ENCODE peak calls at places on chromosomes 16 and 17, in eight cellular contexts. R is mammary epithelial cell, U is WERI-Rb-1, X is suprapubic skin, C is NB4, J is cardiac fibroblast, K is heart left ventricle, T is HL-60. H is an unnamed sample.

GRCh38 chr17:81484195-81484979 is 28.2 kb downstream of the ACTG1 start:
- DNase-seq in U (peak), T (peak), C (peak), J (peak), K (peak), R (peak), X (peak), H (peak)

GRCh38 chr16:77951788-77952187 is 70.6 kb upstream of the CLEC3A start:
- DNase-seq in X (no peak), U (peak), T (no peak), R (peak), J (no peak), K (no peak), C (peak), H (no peak)

GRCh38 chr17:76537288-76537577 is 276 bp downstream of the CYGB start:
- DNase-seq in T (no peak), K (peak), J (peak), C (no peak), X (no peak), R (no peak), U (no peak), H (no peak)

GRCh38 chr16:58026139-58026704 is 668 bp downstream of the MMP15 start:
- DNase-seq in J (peak), T (no peak), X (no peak), R (peak), K (peak), U (peak), C (peak), H (peak)

GRCh38 chr17:12618557-12618956 is 47.1 kb upstream of the MYOCD start:
- DNase-seq in U (no peak), J (peak), K (no peak), X (no peak), C (no peak), T (no peak), R (no peak), H (peak)

GRCh38 chr17:17500999-17501605 is 4.9 kb upstream of the RASD1 start:
- DNase-seq in T (no peak), K (no peak), C (no peak), R (no peak), J (peak), X (no peak), U (no peak), H (no peak)

GRCh38 chr17:28306954-28307401 is 12.0 kb upstream of the TMEM97 start:
- DNase-seq in T (no peak), K (no peak), X (no peak), C (no peak), J (no peak), R (no peak), U (no peak), H (no peak)

GRCh38 chr16:5001571-5001970 is 32.2 kb downstream of the NAGPA start:
- DNase-seq in U (no peak), C (peak), R (no peak), X (no peak), K (no peak), J (no peak), T (peak), H (no peak)

GRCh38 chr16:4550587-4550986 is 5.6 kb upstream of the C16orf96 start:
- DNase-seq in U (no peak), C (no peak), J (no peak), T (no peak), R (no peak), X (no peak), K (no peak), H (peak)

GRCh38 chr17:49085565-49086315 is 46.8 kb upstream of the B4GALNT2 start:
- DNase-seq in C (no peak), T (no peak), K (no peak), R (no peak), U (no peak), J (no peak), X (no peak), H (no peak)

GRCh38 chr16:592518-593306 is 2.8 kb downstream of the RAB40C start:
- DNase-seq in U (peak), K (no peak), X (no peak), R (peak), C (peak), T (peak), J (peak), H (peak)

GRCh38 chr17:77186141-77186604 is 45.4 kb downstream of the SEC14L1 start:
- DNase-seq in J (no peak), T (no peak), C (peak), K (peak), U (no peak), R (no peak), X (no peak), H (no peak)

GRCh38 chr16:64240586-64240985 is 881.3 kb downstream of the CDH11 start:
- DNase-seq in C (no peak), R (no peak), K (no peak), J (peak), U (no peak), X (no peak), T (no peak), H (peak)

GRCh38 chr17:55527520-55528118 is 16.4 kb upstream of the SMIM36 start:
- DNase-seq in T (peak), X (no peak), U (peak), K (no peak), J (peak), R (peak), C (peak), H (peak)

GRCh38 chr16:82761858-82762257 is 135.1 kb downstream of the CDH13 start:
- DNase-seq in R (peak), T (no peak), U (no peak), X (no peak), C (no peak), J (peak), K (no peak), H (peak)

GRCh38 chr17:15954222-15954621 is 9.3 kb downstream of the ADORA2B start:
- DNase-seq in U (no peak), C (no peak), T (no peak), K (no peak), R (peak), J (peak), X (no peak), H (peak)

GRCh38 chr16:88066234-88066633 is 115.0 kb downstream of the BANP start:
- DNase-seq in U (no peak), J (no peak), K (peak), C (no peak), T (no peak), X (no peak), R (no peak), H (no peak)

GRCh38 chr17:73798111-73798748 is 154.0 kb upstream of the SDK2 start:
- DNase-seq in T (no peak), X (no peak), J (peak), C (peak), U (no peak), K (no peak), R (peak), H (peak)

GRCh38 chr17:21287703-21288449 is 3.4 kb downstream of the MAP2K3 start:
- DNase-seq in X (peak), R (peak), U (no peak), K (peak), J (peak), C (peak), T (peak), H (peak)
- H3K4me3 ChIP-seq in X (peak), R (no peak), U (no peak), K (peak), J (peak), C (peak), T (peak), H (peak)

DNA sequence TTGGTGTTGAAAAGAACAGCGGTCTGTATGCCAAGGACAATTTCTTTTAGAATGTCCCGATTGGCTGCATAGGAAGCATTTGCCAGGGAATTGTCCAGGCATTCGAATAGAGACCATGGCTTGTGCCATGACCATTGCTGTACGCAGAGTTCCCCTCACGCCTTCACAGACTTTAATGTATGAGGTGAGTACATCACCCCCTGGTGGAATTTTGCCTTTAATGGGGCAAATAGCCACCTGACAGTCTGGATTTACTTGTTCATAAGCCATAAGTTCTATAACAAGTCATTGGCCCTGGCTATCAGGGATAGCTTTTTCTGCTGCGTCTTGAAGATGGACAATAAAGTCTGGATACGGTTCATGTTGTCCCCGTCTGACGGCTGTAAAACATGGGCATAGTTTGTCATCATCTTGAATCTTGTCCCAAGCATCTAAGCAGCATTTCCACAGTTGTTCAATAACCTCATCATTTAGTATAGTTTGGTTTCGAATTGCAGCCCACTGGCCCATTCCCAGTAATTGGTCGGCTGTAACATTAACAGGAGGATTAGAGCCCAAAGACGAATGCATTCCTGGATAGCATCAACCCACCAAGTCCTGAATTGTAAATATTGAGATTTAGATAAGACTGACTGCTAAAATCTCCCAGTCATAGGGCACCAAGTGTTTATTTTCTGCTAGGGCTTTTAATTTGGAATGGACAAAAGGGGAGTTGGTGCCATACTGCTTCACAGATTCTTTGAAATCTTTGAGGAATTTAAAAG is 67.7 kb upstream of the ARL4D start:
- DNase-seq in T (no peak), J (no peak), R (no peak), C (peak), K (no peak), X (no peak), U (peak), H (no peak)
- TF ChIP-seq CTCF in T (no peak), J (peak), R (no peak), C (peak), K (no peak), X (no peak), U (peak), H (no peak)

DNA sequence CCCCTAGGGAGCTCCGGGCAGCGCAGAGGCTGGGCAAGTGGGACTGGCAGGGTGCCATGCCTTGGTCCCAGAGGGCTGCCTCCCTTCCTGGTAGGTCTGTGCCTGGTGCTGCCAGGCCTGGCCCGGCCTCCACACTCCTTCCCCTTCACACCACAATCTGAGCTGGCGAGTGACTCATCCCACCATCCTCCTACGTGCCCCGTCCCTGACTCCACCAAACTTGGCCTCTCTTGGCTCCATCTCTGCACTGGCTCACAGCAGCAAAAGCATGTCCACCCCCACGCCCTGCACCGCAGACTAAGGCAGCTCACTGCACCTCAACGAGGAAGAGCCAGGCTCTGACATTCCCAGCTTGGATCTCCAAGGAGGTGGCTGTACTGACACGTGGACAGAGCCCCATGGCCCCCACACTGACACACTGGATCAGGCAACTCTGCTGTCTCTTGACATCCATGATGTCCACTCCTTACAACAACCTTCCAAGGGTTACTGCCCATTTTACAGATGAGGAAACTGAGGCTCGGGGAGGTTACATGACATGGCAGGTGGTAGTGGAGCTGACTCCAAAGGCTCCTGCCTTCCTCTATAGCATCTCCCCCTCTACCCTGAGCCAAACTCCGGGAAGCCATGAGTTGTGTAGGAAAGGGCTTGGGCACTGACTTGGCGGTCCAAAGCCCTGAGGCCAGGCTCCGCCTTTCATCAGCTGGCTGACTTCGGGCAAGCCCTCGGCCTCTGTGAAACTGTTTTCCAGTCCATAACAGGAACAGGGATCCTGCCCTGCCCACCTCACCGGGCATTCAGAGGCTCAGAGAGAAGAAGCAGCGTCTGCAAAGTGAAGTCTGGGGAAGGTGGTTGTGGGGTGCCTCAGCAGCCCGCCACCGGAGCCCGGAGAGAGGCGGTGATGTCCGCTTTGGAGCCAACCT is 20.1 kb upstream of the KRT19 start:
- DNase-seq in K (peak), J (peak), R (peak), C (peak), T (peak), X (no peak), U (no peak), H (peak)
- H3K4me3 ChIP-seq in K (peak), J (peak), R (no peak), C (no peak), T (no peak), X (peak), U (no peak), H (no peak)

DNA sequence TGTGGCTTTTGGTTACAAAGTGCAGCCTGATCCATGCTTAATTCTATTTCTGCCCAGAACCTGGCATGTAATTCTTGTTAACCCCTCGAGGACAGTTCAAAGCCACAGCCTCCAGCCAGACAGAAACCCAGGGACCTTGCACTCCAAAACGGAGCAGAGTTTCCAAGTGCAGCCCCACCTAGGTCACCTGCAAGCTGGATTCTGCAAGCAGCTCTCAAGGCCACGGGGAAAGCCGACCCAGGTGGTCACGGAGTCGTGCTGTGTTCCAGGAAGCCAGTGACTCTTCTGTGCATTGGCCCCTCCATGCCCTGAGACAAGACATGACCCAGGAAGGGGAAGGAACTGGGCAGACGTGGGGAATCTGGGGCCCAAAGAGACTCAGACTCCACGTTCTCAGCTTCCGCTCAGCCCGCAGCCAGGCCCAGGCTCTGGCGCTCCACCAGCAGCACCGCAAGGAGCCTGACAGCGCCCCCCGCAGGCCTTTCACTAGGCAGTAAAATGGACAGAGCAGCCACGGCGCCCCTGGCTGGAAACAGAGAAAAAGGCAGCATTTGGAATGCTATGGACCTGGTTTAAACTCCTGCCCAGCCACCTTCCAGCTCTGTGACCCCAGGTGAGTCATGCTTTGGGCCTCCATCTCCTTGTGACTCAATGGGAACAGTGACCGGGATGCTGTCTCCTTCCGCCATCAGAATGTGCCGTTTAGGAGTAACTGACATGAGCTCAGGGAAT is 27.3 kb upstream of the GSG1L start:
- DNase-seq in T (no peak), U (peak), X (no peak), K (no peak), J (peak), C (no peak), R (no peak), H (peak)
- TF ChIP-seq CTCF in T (no peak), U (peak), X (no peak), K (no peak), J (peak), C (no peak), R (no peak), H (peak)

GRCh38 chr17:10993126-10993525 is 155.2 kb upstream of the PIRT start:
- DNase-seq in J (no peak), R (no peak), K (peak), C (no peak), T (no peak), X (no peak), U (no peak), H (no peak)
- H3K4me3 ChIP-seq in J (no peak), R (no peak), K (no peak), C (no peak), T (no peak), X (no peak), U (no peak), H (no peak)

DNA sequence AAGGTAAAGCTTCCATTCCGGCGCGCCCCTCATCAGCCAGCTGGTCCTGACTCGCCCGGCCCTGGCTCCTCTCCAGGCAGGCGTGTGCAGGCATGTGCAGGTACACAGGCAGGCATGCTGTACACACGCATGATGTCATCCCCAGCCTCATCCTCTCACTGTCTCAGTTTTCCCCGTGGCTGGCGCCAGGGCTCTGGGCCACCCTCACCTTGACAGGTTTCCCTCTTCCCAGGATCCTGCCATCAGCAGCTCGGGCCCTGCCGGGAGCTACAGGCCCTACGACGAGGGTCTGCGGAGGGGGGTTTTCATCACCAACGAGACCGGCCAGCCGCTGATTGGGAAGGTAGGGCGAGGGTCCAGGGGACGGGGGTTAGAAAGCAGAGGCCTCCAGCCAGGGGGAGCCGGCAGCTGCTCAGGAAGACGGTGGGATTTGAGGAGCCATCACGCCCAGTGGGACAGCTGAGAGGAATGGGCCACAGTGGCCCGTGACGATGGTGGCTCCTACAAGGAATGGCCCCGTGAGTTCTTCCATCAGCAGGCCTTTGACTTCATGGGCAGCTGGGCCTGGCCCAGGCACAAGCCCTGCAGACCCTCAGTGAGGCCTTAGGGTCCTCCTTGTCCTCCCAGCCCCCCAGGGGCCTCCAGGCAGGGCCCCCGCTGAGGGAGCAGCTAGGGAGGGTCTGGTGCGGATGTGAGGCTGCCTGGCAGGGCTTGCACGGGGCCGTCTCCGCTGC is 8.5 kb downstream of the GAA start:
- DNase-seq in C (no peak), X (peak), U (no peak), J (no peak), T (no peak), K (no peak), R (peak), H (no peak)
- TF ChIP-seq CTCF in C (no peak), X (no peak), U (no peak), J (no peak), T (no peak), K (no peak), R (no peak), H (no peak)

GRCh38 chr17:5975651-5976050 is 94.5 kb upstream of the WSCD1 start:
- DNase-seq in T (no peak), K (no peak), J (no peak), U (peak), X (no peak), C (no peak), R (no peak), H (no peak)

GRCh38 chr17:5973410-5973809 is 96.8 kb upstream of the WSCD1 start:
- DNase-seq in J (no peak), X (no peak), U (no peak), R (no peak), K (no peak), C (no peak), T (no peak), H (no peak)

DNA sequence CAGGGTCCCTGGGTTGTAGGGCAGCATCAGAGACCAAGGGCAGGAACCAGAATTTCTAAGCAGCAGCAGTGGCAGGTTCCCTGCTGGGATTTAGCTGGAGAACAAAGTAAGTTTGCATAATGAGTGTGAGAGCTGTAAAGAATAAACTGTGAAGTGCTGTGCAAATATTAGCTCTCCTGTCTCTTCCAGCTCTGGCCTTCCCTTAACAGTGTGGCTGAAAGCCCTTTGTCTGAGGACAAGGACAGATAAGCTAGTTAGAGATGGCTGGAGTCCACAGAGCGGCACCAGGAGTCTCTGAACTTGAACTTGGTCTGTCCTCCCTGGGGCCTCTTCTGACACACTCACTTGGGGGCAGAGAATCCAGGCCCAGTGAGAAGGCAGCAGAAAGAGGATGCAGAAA is 98.2 kb upstream of the WSCD1 start:
- DNase-seq in J (no peak), U (no peak), X (no peak), T (no peak), R (no peak), C (no peak), K (no peak), H (no peak)
- H3K4me3 ChIP-seq in J (no peak), U (no peak), X (no peak), T (no peak), R (no peak), C (no peak), K (no peak), H (no peak)

DNA sequence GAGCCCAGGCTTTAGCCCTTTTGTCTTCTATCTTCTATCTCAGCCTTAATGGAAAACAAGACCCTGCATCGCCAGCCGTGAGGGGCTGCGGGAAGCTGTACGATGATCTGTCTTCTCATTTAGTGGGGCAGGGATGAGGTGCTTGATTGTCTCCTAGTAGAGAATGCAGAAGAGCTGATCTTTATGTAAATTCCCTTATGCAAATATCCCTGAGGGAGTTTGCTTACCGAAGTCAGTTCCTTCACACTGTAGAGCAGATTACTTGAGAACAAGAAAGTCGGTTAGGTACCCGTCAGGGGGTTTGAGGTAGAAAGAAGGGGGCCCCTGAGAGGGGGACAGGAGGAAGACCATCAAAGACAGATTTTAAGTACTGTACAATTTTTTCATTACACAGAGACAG is 66.2 kb downstream of the IRF8 start:
- DNase-seq in U (no peak), R (no peak), X (no peak), K (no peak), T (no peak), C (no peak), J (no peak), H (no peak)
- TF ChIP-seq CTCF in U (no peak), R (no peak), X (no peak), K (no peak), T (no peak), C (no peak), J (no peak), H (no peak)

H was measured in fibroblast of mammary gland.